ENCODE peak calls at places on chromosomes 12 and 14, in eight cellular contexts. One of them, this sample, is unnamed.
A peak's percentile ranks its signal among the peaks of the same experiment; 100 is the strongest.

GRCh38 chr14:99263564-99264330 is 8.2 kb downstream of the BCL11B start:
- DNase-seq in pulmonary artery endothelial cell: no peak
- DNase-seq in HCT116: no peak
- DNase-seq in EL: no peak
- DNase-seq in central memory CD4-positive, alpha-beta T cell: peak; percentile 6
- DNase-seq in stimulated activated CD4-positive, alpha-beta T cell treated with anti-CD3 and anti-CD28 coated beads, TNF-alpha, amount 100 ng/mL, for 4 hours: no peak
- DNase-seq in RPMI7951: no peak
- DNase-seq in NCI-H2029: no peak
- DNase-seq in this sample: no peak

GRCh38 chr12:79883216-79883615 is 51.7 kb downstream of the PPP1R12A start:
- DNase-seq in pulmonary artery endothelial cell: no peak
- DNase-seq in EL: peak; percentile 54
- DNase-seq in RPMI7951: peak; percentile 24
- DNase-seq in NCI-H2029: no peak
- DNase-seq in stimulated activated CD4-positive, alpha-beta T cell treated with anti-CD3 and anti-CD28 coated beads, TNF-alpha, amount 100 ng/mL, for 4 hours: no peak
- DNase-seq in central memory CD4-positive, alpha-beta T cell: no peak
- DNase-seq in HCT116: no peak
- DNase-seq in this sample: no peak

GRCh38 chr12:40099423-40099853 is 6.4 kb downstream of the SLC2A13 start:
- DNase-seq in HCT116: no peak
- DNase-seq in RPMI7951: no peak
- DNase-seq in central memory CD4-positive, alpha-beta T cell: no peak
- DNase-seq in NCI-H2029: no peak
- DNase-seq in EL: no peak
- DNase-seq in pulmonary artery endothelial cell: no peak
- DNase-seq in stimulated activated CD4-positive, alpha-beta T cell treated with anti-CD3 and anti-CD28 coated beads, TNF-alpha, amount 100 ng/mL, for 4 hours: no peak
- DNase-seq in this sample: no peak

GRCh38 chr14:23121401-23121800 is 2.3 kb upstream of the CEBPE start:
- DNase-seq in EL: peak; percentile 50
- DNase-seq in RPMI7951: peak; percentile 14
- DNase-seq in HCT116: no peak
- DNase-seq in NCI-H2029: no peak
- DNase-seq in pulmonary artery endothelial cell: peak; percentile 36
- DNase-seq in stimulated activated CD4-positive, alpha-beta T cell treated with anti-CD3 and anti-CD28 coated beads, TNF-alpha, amount 100 ng/mL, for 4 hours: no peak
- DNase-seq in central memory CD4-positive, alpha-beta T cell: no peak
- DNase-seq in this sample: no peak

GRCh38 chr14:61229475-61229888 is 51.7 kb downstream of the TMEM30B start:
- DNase-seq in stimulated activated CD4-positive, alpha-beta T cell treated with anti-CD3 and anti-CD28 coated beads, TNF-alpha, amount 100 ng/mL, for 4 hours: no peak
- DNase-seq in NCI-H2029: peak; percentile 99
- DNase-seq in central memory CD4-positive, alpha-beta T cell: no peak
- DNase-seq in EL: no peak
- DNase-seq in pulmonary artery endothelial cell: no peak
- DNase-seq in RPMI7951: no peak
- DNase-seq in HCT116: no peak
- DNase-seq in this sample: no peak

GRCh38 chr12:52046859-52047258 is 4.4 kb upstream of the NR4A1 start:
- DNase-seq in stimulated activated CD4-positive, alpha-beta T cell treated with anti-CD3 and anti-CD28 coated beads, TNF-alpha, amount 100 ng/mL, for 4 hours: no peak
- DNase-seq in EL: no peak
- DNase-seq in NCI-H2029: no peak
- DNase-seq in RPMI7951: no peak
- DNase-seq in pulmonary artery endothelial cell: no peak
- DNase-seq in HCT116: no peak
- DNase-seq in central memory CD4-positive, alpha-beta T cell: no peak
- DNase-seq in this sample: no peak

GRCh38 chr14:21923820-21924219 is 250.2 kb upstream of the OR4E1 start:
- DNase-seq in NCI-H2029: no peak
- DNase-seq in central memory CD4-positive, alpha-beta T cell: peak; percentile 57
- DNase-seq in HCT116: no peak
- DNase-seq in RPMI7951: no peak
- DNase-seq in stimulated activated CD4-positive, alpha-beta T cell treated with anti-CD3 and anti-CD28 coated beads, TNF-alpha, amount 100 ng/mL, for 4 hours: peak; percentile 17
- DNase-seq in pulmonary artery endothelial cell: peak; percentile 77
- DNase-seq in EL: no peak
- DNase-seq in this sample: no peak

GRCh38 chr12:115599251-115599811 is 678.2 kb downstream of the MED13L start:
- DNase-seq in RPMI7951: peak; percentile 7
- DNase-seq in EL: peak; percentile 2
- DNase-seq in NCI-H2029: peak; percentile 93
- DNase-seq in pulmonary artery endothelial cell: no peak
- DNase-seq in central memory CD4-positive, alpha-beta T cell: no peak
- DNase-seq in stimulated activated CD4-positive, alpha-beta T cell treated with anti-CD3 and anti-CD28 coated beads, TNF-alpha, amount 100 ng/mL, for 4 hours: no peak
- DNase-seq in HCT116: no peak
- DNase-seq in this sample: no peak

GRCh38 chr12:57135939-57136338 is 7.7 kb downstream of the LRP1 start:
- DNase-seq in HCT116: no peak
- DNase-seq in central memory CD4-positive, alpha-beta T cell: no peak
- DNase-seq in pulmonary artery endothelial cell: no peak
- DNase-seq in stimulated activated CD4-positive, alpha-beta T cell treated with anti-CD3 and anti-CD28 coated beads, TNF-alpha, amount 100 ng/mL, for 4 hours: no peak
- DNase-seq in NCI-H2029: no peak
- DNase-seq in RPMI7951: no peak
- DNase-seq in EL: no peak
- DNase-seq in this sample: no peak

GRCh38 chr14:62143235-62143634 is 381.0 kb downstream of the SNAPC1 start:
- DNase-seq in EL: peak; percentile 15
- DNase-seq in central memory CD4-positive, alpha-beta T cell: no peak
- DNase-seq in NCI-H2029: no peak
- DNase-seq in stimulated activated CD4-positive, alpha-beta T cell treated with anti-CD3 and anti-CD28 coated beads, TNF-alpha, amount 100 ng/mL, for 4 hours: no peak
- DNase-seq in RPMI7951: peak; percentile 3
- DNase-seq in pulmonary artery endothelial cell: no peak
- DNase-seq in HCT116: no peak
- DNase-seq in this sample: no peak

GRCh38 chr12:124456652-124457152 is 110.7 kb downstream of the NCOR2 start:
- DNase-seq in pulmonary artery endothelial cell: no peak
- DNase-seq in central memory CD4-positive, alpha-beta T cell: peak; percentile 22
- DNase-seq in HCT116: no peak
- DNase-seq in stimulated activated CD4-positive, alpha-beta T cell treated with anti-CD3 and anti-CD28 coated beads, TNF-alpha, amount 100 ng/mL, for 4 hours: peak; percentile 18
- DNase-seq in RPMI7951: no peak
- DNase-seq in NCI-H2029: no peak
- DNase-seq in EL: no peak
- DNase-seq in this sample: no peak

GRCh38 chr12:42129595-42130204 is 15.0 kb downstream of the GXYLT1 start:
- DNase-seq in NCI-H2029: no peak
- DNase-seq in pulmonary artery endothelial cell: peak; percentile 47
- DNase-seq in stimulated activated CD4-positive, alpha-beta T cell treated with anti-CD3 and anti-CD28 coated beads, TNF-alpha, amount 100 ng/mL, for 4 hours: no peak
- DNase-seq in EL: peak; percentile 75
- DNase-seq in central memory CD4-positive, alpha-beta T cell: peak; percentile 21
- DNase-seq in HCT116: peak; percentile 61
- DNase-seq in RPMI7951: peak; percentile 53
- DNase-seq in this sample: no peak

GRCh38 chr12:3747976-3748619 is 4.8 kb downstream of the CRACR2A start:
- DNase-seq in NCI-H2029: peak; percentile 42
- DNase-seq in EL: no peak
- DNase-seq in RPMI7951: no peak
- DNase-seq in central memory CD4-positive, alpha-beta T cell: no peak
- DNase-seq in HCT116: no peak
- DNase-seq in stimulated activated CD4-positive, alpha-beta T cell treated with anti-CD3 and anti-CD28 coated beads, TNF-alpha, amount 100 ng/mL, for 4 hours: no peak
- DNase-seq in pulmonary artery endothelial cell: no peak
- DNase-seq in this sample: no peak

GRCh38 chr12:913919-914718 is 35.4 kb downstream of the RAD52 start:
- DNase-seq in NCI-H2029: no peak
- DNase-seq in HCT116: no peak
- DNase-seq in pulmonary artery endothelial cell: no peak
- DNase-seq in stimulated activated CD4-positive, alpha-beta T cell treated with anti-CD3 and anti-CD28 coated beads, TNF-alpha, amount 100 ng/mL, for 4 hours: no peak
- DNase-seq in RPMI7951: peak; percentile 59
- DNase-seq in central memory CD4-positive, alpha-beta T cell: no peak
- DNase-seq in EL: peak; percentile 87
- DNase-seq in this sample: peak; percentile 77

GRCh38 chr14:89185919-89186849 is 230.8 kb downstream of the FOXN3 start:
- DNase-seq in pulmonary artery endothelial cell: no peak
- DNase-seq in central memory CD4-positive, alpha-beta T cell: no peak
- DNase-seq in stimulated activated CD4-positive, alpha-beta T cell treated with anti-CD3 and anti-CD28 coated beads, TNF-alpha, amount 100 ng/mL, for 4 hours: no peak
- DNase-seq in EL: peak; percentile 80
- DNase-seq in NCI-H2029: no peak
- DNase-seq in RPMI7951: peak; percentile 78
- DNase-seq in HCT116: peak; percentile 73
- DNase-seq in this sample: peak; percentile 55

GRCh38 chr12:67709367-67709954 is 60.9 kb downstream of the DYRK2 start:
- DNase-seq in RPMI7951: no peak
- DNase-seq in EL: no peak
- DNase-seq in stimulated activated CD4-positive, alpha-beta T cell treated with anti-CD3 and anti-CD28 coated beads, TNF-alpha, amount 100 ng/mL, for 4 hours: no peak
- DNase-seq in pulmonary artery endothelial cell: no peak
- DNase-seq in HCT116: no peak
- DNase-seq in central memory CD4-positive, alpha-beta T cell: no peak
- DNase-seq in NCI-H2029: no peak
- DNase-seq in this sample: no peak

GRCh38 chr12:123808167-123808566 is 46.1 kb downstream of the DNAH10 start:
- DNase-seq in NCI-H2029: no peak
- DNase-seq in RPMI7951: peak; percentile 43
- DNase-seq in stimulated activated CD4-positive, alpha-beta T cell treated with anti-CD3 and anti-CD28 coated beads, TNF-alpha, amount 100 ng/mL, for 4 hours: no peak
- DNase-seq in pulmonary artery endothelial cell: no peak
- DNase-seq in EL: no peak
- DNase-seq in HCT116: peak; percentile 6
- DNase-seq in central memory CD4-positive, alpha-beta T cell: no peak
- DNase-seq in this sample: no peak

GRCh38 chr12:112219195-112219594 is 93.8 kb downstream of the TRAFD1 start:
- DNase-seq in stimulated activated CD4-positive, alpha-beta T cell treated with anti-CD3 and anti-CD28 coated beads, TNF-alpha, amount 100 ng/mL, for 4 hours: no peak
- DNase-seq in pulmonary artery endothelial cell: no peak
- DNase-seq in central memory CD4-positive, alpha-beta T cell: no peak
- DNase-seq in EL: peak; percentile 17
- DNase-seq in RPMI7951: no peak
- DNase-seq in HCT116: no peak
- DNase-seq in NCI-H2029: no peak
- DNase-seq in this sample: no peak

GRCh38 chr14:50087350-50088116 is 28.8 kb downstream of the VCPKMT start:
- DNase-seq in NCI-H2029: no peak
- DNase-seq in central memory CD4-positive, alpha-beta T cell: peak; percentile 60
- DNase-seq in stimulated activated CD4-positive, alpha-beta T cell treated with anti-CD3 and anti-CD28 coated beads, TNF-alpha, amount 100 ng/mL, for 4 hours: no peak
- DNase-seq in RPMI7951: no peak
- DNase-seq in EL: no peak
- DNase-seq in pulmonary artery endothelial cell: no peak
- DNase-seq in HCT116: no peak
- DNase-seq in this sample: no peak

GRCh38 chr14:71539660-71540285 is 392.5 kb upstream of the RGS6 start:
- DNase-seq in pulmonary artery endothelial cell: no peak
- DNase-seq in NCI-H2029: no peak
- DNase-seq in central memory CD4-positive, alpha-beta T cell: no peak
- DNase-seq in EL: no peak
- DNase-seq in HCT116: no peak
- DNase-seq in stimulated activated CD4-positive, alpha-beta T cell treated with anti-CD3 and anti-CD28 coated beads, TNF-alpha, amount 100 ng/mL, for 4 hours: no peak
- DNase-seq in RPMI7951: no peak
- DNase-seq in this sample: no peak

GRCh38 chr12:26530461-26530860 is 302.5 kb downstream of the ITPR2 start:
- DNase-seq in EL: no peak
- DNase-seq in pulmonary artery endothelial cell: no peak
- DNase-seq in central memory CD4-positive, alpha-beta T cell: no peak
- DNase-seq in HCT116: no peak
- DNase-seq in RPMI7951: no peak
- DNase-seq in stimulated activated CD4-positive, alpha-beta T cell treated with anti-CD3 and anti-CD28 coated beads, TNF-alpha, amount 100 ng/mL, for 4 hours: no peak
- DNase-seq in NCI-H2029: no peak
- DNase-seq in this sample: no peak

GRCh38 chr14:40164083-40164482 is 731.9 kb upstream of the FBXO33 start:
- DNase-seq in stimulated activated CD4-positive, alpha-beta T cell treated with anti-CD3 and anti-CD28 coated beads, TNF-alpha, amount 100 ng/mL, for 4 hours: no peak
- DNase-seq in RPMI7951: peak; percentile 7
- DNase-seq in pulmonary artery endothelial cell: no peak
- DNase-seq in HCT116: no peak
- DNase-seq in NCI-H2029: no peak
- DNase-seq in EL: no peak
- DNase-seq in central memory CD4-positive, alpha-beta T cell: no peak
- DNase-seq in this sample: no peak

GRCh38 chr14:41641690-41642089 is 35.0 kb downstream of the LRFN5 start:
- DNase-seq in central memory CD4-positive, alpha-beta T cell: no peak
- DNase-seq in stimulated activated CD4-positive, alpha-beta T cell treated with anti-CD3 and anti-CD28 coated beads, TNF-alpha, amount 100 ng/mL, for 4 hours: no peak
- DNase-seq in HCT116: no peak
- DNase-seq in pulmonary artery endothelial cell: no peak
- DNase-seq in NCI-H2029: no peak
- DNase-seq in RPMI7951: no peak
- DNase-seq in EL: no peak
- DNase-seq in this sample: no peak

GRCh38 chr14:20722016-20722415 is 23.7 kb upstream of the EDDM3A start:
- DNase-seq in EL: no peak
- DNase-seq in stimulated activated CD4-positive, alpha-beta T cell treated with anti-CD3 and anti-CD28 coated beads, TNF-alpha, amount 100 ng/mL, for 4 hours: no peak
- DNase-seq in NCI-H2029: no peak
- DNase-seq in HCT116: no peak
- DNase-seq in central memory CD4-positive, alpha-beta T cell: no peak
- DNase-seq in RPMI7951: no peak
- DNase-seq in pulmonary artery endothelial cell: no peak
- DNase-seq in this sample: no peak

GRCh38 chr14:39956372-39956771 is 524.1 kb upstream of the FBXO33 start:
- DNase-seq in NCI-H2029: no peak
- DNase-seq in RPMI7951: no peak
- DNase-seq in stimulated activated CD4-positive, alpha-beta T cell treated with anti-CD3 and anti-CD28 coated beads, TNF-alpha, amount 100 ng/mL, for 4 hours: no peak
- DNase-seq in EL: no peak
- DNase-seq in pulmonary artery endothelial cell: no peak
- DNase-seq in central memory CD4-positive, alpha-beta T cell: no peak
- DNase-seq in HCT116: peak; percentile 6
- DNase-seq in this sample: no peak

GRCh38 chr14:81582420-81582819 is 48.8 kb upstream of the SEL1L start:
- DNase-seq in central memory CD4-positive, alpha-beta T cell: no peak
- DNase-seq in NCI-H2029: no peak
- DNase-seq in RPMI7951: no peak
- DNase-seq in HCT116: no peak
- DNase-seq in EL: no peak
- DNase-seq in stimulated activated CD4-positive, alpha-beta T cell treated with anti-CD3 and anti-CD28 coated beads, TNF-alpha, amount 100 ng/mL, for 4 hours: no peak
- DNase-seq in pulmonary artery endothelial cell: no peak
- DNase-seq in this sample: no peak

GRCh38 chr12:93657076-93657475 is 20.1 kb upstream of the CRADD start:
- DNase-seq in stimulated activated CD4-positive, alpha-beta T cell treated with anti-CD3 and anti-CD28 coated beads, TNF-alpha, amount 100 ng/mL, for 4 hours: no peak
- DNase-seq in EL: no peak
- DNase-seq in NCI-H2029: no peak
- DNase-seq in pulmonary artery endothelial cell: no peak
- DNase-seq in RPMI7951: no peak
- DNase-seq in central memory CD4-positive, alpha-beta T cell: no peak
- DNase-seq in HCT116: no peak
- DNase-seq in this sample: no peak

GRCh38 chr12:3777206-3777809 is 24.4 kb upstream of the CRACR2A start:
- DNase-seq in stimulated activated CD4-positive, alpha-beta T cell treated with anti-CD3 and anti-CD28 coated beads, TNF-alpha, amount 100 ng/mL, for 4 hours: no peak
- DNase-seq in RPMI7951: peak; percentile 50
- DNase-seq in central memory CD4-positive, alpha-beta T cell: peak; percentile 30
- DNase-seq in pulmonary artery endothelial cell: peak; percentile 11
- DNase-seq in NCI-H2029: peak; percentile 41
- DNase-seq in EL: peak; percentile 42
- DNase-seq in HCT116: peak; percentile 33
- DNase-seq in this sample: no peak

GRCh38 chr14:58353516-58354299 is 42.0 kb upstream of the TOMM20L start:
- DNase-seq in RPMI7951: peak; percentile 2
- DNase-seq in central memory CD4-positive, alpha-beta T cell: no peak
- DNase-seq in HCT116: no peak
- DNase-seq in stimulated activated CD4-positive, alpha-beta T cell treated with anti-CD3 and anti-CD28 coated beads, TNF-alpha, amount 100 ng/mL, for 4 hours: no peak
- DNase-seq in EL: no peak
- DNase-seq in pulmonary artery endothelial cell: no peak
- DNase-seq in NCI-H2029: peak; percentile 20
- DNase-seq in this sample: no peak

GRCh38 chr14:33056213-33056612 is 117.5 kb downstream of the NPAS3 start:
- DNase-seq in central memory CD4-positive, alpha-beta T cell: no peak
- DNase-seq in HCT116: no peak
- DNase-seq in stimulated activated CD4-positive, alpha-beta T cell treated with anti-CD3 and anti-CD28 coated beads, TNF-alpha, amount 100 ng/mL, for 4 hours: no peak
- DNase-seq in EL: no peak
- DNase-seq in NCI-H2029: no peak
- DNase-seq in pulmonary artery endothelial cell: no peak
- DNase-seq in RPMI7951: no peak
- DNase-seq in this sample: no peak

GRCh38 chr12:51056242-51056641 is 8.1 kb downstream of the LETMD1 start:
- DNase-seq in stimulated activated CD4-positive, alpha-beta T cell treated with anti-CD3 and anti-CD28 coated beads, TNF-alpha, amount 100 ng/mL, for 4 hours: no peak
- DNase-seq in NCI-H2029: no peak
- DNase-seq in HCT116: no peak
- DNase-seq in central memory CD4-positive, alpha-beta T cell: no peak
- DNase-seq in EL: peak; percentile 47
- DNase-seq in RPMI7951: peak; percentile 44
- DNase-seq in pulmonary artery endothelial cell: no peak
- DNase-seq in this sample: no peak

GRCh38 chr12:122031342-122032216 is 9.9 kb downstream of the BCL7A start:
- DNase-seq in RPMI7951: peak; percentile 19
- DNase-seq in pulmonary artery endothelial cell: no peak
- DNase-seq in EL: peak; percentile 28
- DNase-seq in stimulated activated CD4-positive, alpha-beta T cell treated with anti-CD3 and anti-CD28 coated beads, TNF-alpha, amount 100 ng/mL, for 4 hours: no peak
- DNase-seq in central memory CD4-positive, alpha-beta T cell: no peak
- DNase-seq in NCI-H2029: no peak
- DNase-seq in HCT116: no peak
- DNase-seq in this sample: no peak

GRCh38 chr12:54125950-54126695 is 62.7 kb downstream of the SMUG1 start:
- DNase-seq in stimulated activated CD4-positive, alpha-beta T cell treated with anti-CD3 and anti-CD28 coated beads, TNF-alpha, amount 100 ng/mL, for 4 hours: no peak
- DNase-seq in HCT116: no peak
- DNase-seq in RPMI7951: peak; percentile 41
- DNase-seq in EL: peak; percentile 23
- DNase-seq in pulmonary artery endothelial cell: no peak
- DNase-seq in central memory CD4-positive, alpha-beta T cell: no peak
- DNase-seq in NCI-H2029: no peak
- DNase-seq in this sample: no peak

This sample was measured in keratinocyte.